ENCODE peak calls at places on chromosomes 12 and 14, in ten cellular contexts. E, O, P, S, R, G, W, L, Z and T are unnamed samples. For H3K9me3, the result is how much of the 10 kb centered on the place peaks cover.

GRCh38 chr12:51507188-51507587 is 82.6 kb downstream of the SLC4A8 start:
- DNase-seq in E (no peak), O (no peak), P (no peak), S (no peak), R (no peak), G (no peak), W (no peak), L (no peak), Z (no peak), T (no peak)

GRCh38 chr14:66476964-66477363 is 9.2 kb upstream of the CCDC196 start:
- DNase-seq in E (peak), O (no peak), P (no peak), S (no peak), R (peak), G (peak), W (no peak), L (no peak), Z (no peak), T (no peak)

GRCh38 chr12:40344312-40344711 is 119.5 kb downstream of the LRRK2 start:
- DNase-seq in E (no peak), O (no peak), P (no peak), S (no peak), R (no peak), G (no peak), W (no peak), L (no peak), Z (no peak), T (no peak)

GRCh38 chr12:123607756-123608155 is 5.9 kb downstream of the DDX55 start:
- DNase-seq in E (no peak), O (no peak), P (no peak), S (no peak), R (no peak), G (no peak), W (no peak), L (no peak), Z (no peak), T (no peak)

GRCh38 chr14:21902561-21903199 is 229.1 kb upstream of the OR4E1 start:
- DNase-seq in E (peak), O (no peak), P (no peak), S (no peak), R (no peak), G (no peak), W (no peak), L (no peak), Z (no peak), T (no peak)

GRCh38 chr12:1350934-1351240 is 243.5 kb downstream of the FBXL14 start:
- DNase-seq in E (no peak), O (no peak), P (no peak), S (no peak), R (no peak), G (no peak), W (no peak), L (no peak), Z (no peak), T (no peak)

GRCh38 chr12:4118017-4118510 is 155.5 kb upstream of the CCND2 start:
- DNase-seq in E (no peak), O (no peak), P (peak), S (no peak), R (peak), G (no peak), W (peak), L (no peak), Z (peak), T (no peak)

GRCh38 chr12:2003676-2004112 is 563 bp downstream of the DCP1B start:
- DNase-seq in E (no peak), O (no peak), P (no peak), S (no peak), R (peak), G (no peak), W (no peak), L (no peak), Z (no peak), T (no peak)

GRCh38 chr14:67673451-67673850 is 981 bp downstream of the VTI1B start:
- DNase-seq in E (peak), O (no peak), P (no peak), S (no peak), R (no peak), G (no peak), W (no peak), L (no peak), Z (no peak), T (no peak)

GRCh38 chr14:100146548-100147091 is 12.8 kb downstream of the DEGS2 start:
- DNase-seq in E (no peak), O (no peak), P (no peak), S (no peak), R (no peak), G (no peak), W (no peak), L (no peak), Z (no peak), T (no peak)

GRCh38 chr14:92441751-92442477 is 71.7 kb upstream of the RIN3 start:
- DNase-seq in E (no peak), O (no peak), P (no peak), S (no peak), R (no peak), G (no peak), W (no peak), L (no peak), Z (no peak), T (no peak)

GRCh38 chr12:82757611-82758010 is 70.9 kb downstream of the TMTC2 start:
- DNase-seq in E (no peak), O (no peak), P (no peak), S (no peak), R (no peak), G (no peak), W (no peak), L (no peak), Z (no peak), T (no peak)

GRCh38 chr14:94367347-94367746 is 21.1 kb downstream of the SERPINA1 start:
- DNase-seq in E (no peak), O (no peak), P (no peak), S (peak), R (no peak), G (no peak), W (no peak), L (no peak), Z (no peak), T (no peak)

GRCh38 chr14:50772361-50772760 is 58.6 kb downstream of the NIN start:
- DNase-seq in E (no peak), O (no peak), P (no peak), S (no peak), R (peak), G (no peak), W (no peak), L (no peak), Z (no peak), T (no peak)

GRCh38 chr12:115758886-115759620 is 518.4 kb downstream of the MED13L start:
- DNase-seq in E (no peak), O (peak), P (no peak), S (no peak), R (peak), G (no peak), W (no peak), L (no peak), Z (no peak), T (no peak)

GRCh38 chr14:74213907-74214803 is 25.1 kb upstream of the VSX2 start:
- DNase-seq in E (no peak), O (peak), P (no peak), S (no peak), R (no peak), G (no peak), W (no peak), L (no peak), Z (no peak), T (no peak)

GRCh38 chr14:51643137-51643536 is 8.6 kb upstream of the FRMD6 start:
- DNase-seq in E (no peak), O (no peak), P (no peak), S (no peak), R (peak), G (no peak), W (no peak), L (no peak), Z (no peak), T (no peak)

GRCh38 chr12:6775185-6775770 is 3.0 kb downstream of the LAG3 start:
- DNase-seq in E (no peak), O (no peak), P (no peak), S (no peak), R (no peak), G (no peak), W (no peak), L (no peak), Z (no peak), T (no peak)

GRCh38 chr12:81888961-81889360 is 129.8 kb upstream of the PPFIA2 start:
- DNase-seq in E (no peak), O (peak), P (no peak), S (no peak), R (no peak), G (no peak), W (no peak), L (no peak), Z (no peak), T (no peak)

GRCh38 chr14:31943217-31943616 is 133.9 kb upstream of the ARHGAP5 start:
- DNase-seq in E (no peak), O (no peak), P (no peak), S (no peak), R (no peak), G (no peak), W (no peak), L (no peak), Z (no peak), T (no peak)

GRCh38 chr12:10867381-10867780 is 16.7 kb downstream of the PRH1 start:
- DNase-seq in E (no peak), O (no peak), P (no peak), S (no peak), R (no peak), G (no peak), W (no peak), L (no peak), Z (no peak), T (no peak)

GRCh38 chr12:15897433-15897832 is 13.7 kb upstream of the DERA start:
- DNase-seq in E (no peak), O (no peak), P (no peak), S (no peak), R (no peak), G (no peak), W (no peak), L (no peak), Z (no peak), T (no peak)

GRCh38 chr12:79194595-79194994 is 330.0 kb downstream of the SYT1 start:
- DNase-seq in E (no peak), O (no peak), P (no peak), S (no peak), R (peak), G (no peak), W (no peak), L (no peak), Z (no peak), T (no peak)

GRCh38 chr14:105830171-105830570 is 303.8 kb downstream of the TMEM121 start:
- DNase-seq in E (no peak), O (no peak), P (no peak), S (no peak), R (no peak), G (no peak), W (no peak), L (no peak), Z (no peak), T (no peak)

GRCh38 chr12:49553512-49554088 is 14.3 kb downstream of the MCRS1 start:
- DNase-seq in E (peak), O (peak), P (no peak), S (no peak), R (no peak), G (peak), W (no peak), L (no peak), Z (no peak), T (no peak)

GRCh38 chr12:29627221-29627620 is 129.7 kb upstream of the OVCH1 start:
- DNase-seq in E (no peak), O (no peak), P (no peak), S (no peak), R (no peak), G (no peak), W (no peak), L (no peak), Z (no peak), T (no peak)

GRCh38 chr12:71230542-71230941 is 72.7 kb upstream of the TSPAN8 start:
- DNase-seq in E (no peak), O (no peak), P (no peak), S (no peak), R (no peak), G (no peak), W (no peak), L (no peak), Z (no peak), T (no peak)

GRCh38 chr12:52360663-52361271 is 6.5 kb downstream of the KRT85 start:
- DNase-seq in E (no peak), O (no peak), P (no peak), S (no peak), R (no peak), G (no peak), W (no peak), L (no peak), Z (no peak), T (no peak)

GRCh38 chr12:122643207-122643805 is 59.9 kb downstream of the HCAR2 start:
- DNase-seq in E (no peak), O (peak), P (no peak), S (no peak), R (no peak), G (no peak), W (no peak), L (no peak), Z (no peak), T (no peak)

GRCh38 chr12:4031703-4032291 is 158.6 kb upstream of the PARP11 start:
- DNase-seq in E (peak), O (no peak), P (peak), S (peak), R (no peak), G (no peak), W (peak), L (peak), Z (peak), T (no peak)

GRCh38 chr12:90084018-90084417 is 375.4 kb upstream of the ATP2B1 start:
- DNase-seq in E (no peak), O (no peak), P (no peak), S (no peak), R (peak), G (no peak), W (no peak), L (no peak), Z (no peak), T (no peak)

GRCh38 chr14:29858299-29858698 is 69.3 kb downstream of the PRKD1 start:
- DNase-seq in E (no peak), O (no peak), P (no peak), S (no peak), R (no peak), G (no peak), W (no peak), L (no peak), Z (no peak), T (no peak)
- H3K9me3 ChIP-seq in E (under half), O (under half), P (under half), S (under half), R (under half), G (under half), W (under half), L (under half), Z (under half), T (under half)

DNA sequence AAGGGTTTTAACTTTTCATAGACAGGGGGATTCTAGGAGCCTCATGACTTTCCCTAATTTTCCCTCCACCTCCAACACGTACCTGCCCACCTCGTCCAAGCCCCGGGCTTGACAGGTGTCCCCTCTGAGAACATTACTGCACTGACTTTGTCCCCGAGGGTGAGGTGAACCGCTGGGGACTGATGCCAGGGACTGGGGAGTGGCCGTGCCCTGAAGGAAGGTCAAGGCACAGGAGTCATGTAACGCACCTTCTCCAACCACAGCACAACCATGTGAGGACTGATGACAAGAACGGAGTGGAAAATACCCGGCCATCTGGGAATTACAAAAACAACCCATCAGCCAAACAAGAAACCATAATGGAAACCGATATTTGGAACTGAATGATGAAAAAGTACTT is 214.7 kb upstream of the C14orf180 start:
- DNase-seq in E (no peak), O (no peak), P (no peak), S (peak), R (no peak), G (no peak), W (no peak), L (no peak), Z (no peak), T (no peak)
- H3K9me3 ChIP-seq in E (under half), O (under half), P (under half), S (under half), R (under half), G (under half), W (under half), L (under half), Z (under half), T (under half)

GRCh38 chr14:38127356-38127755 is 80.3 kb upstream of the SSTR1 start:
- DNase-seq in E (no peak), O (no peak), P (no peak), S (no peak), R (no peak), G (no peak), W (no peak), L (no peak), Z (no peak), T (no peak)
- H3K9me3 ChIP-seq in E (under half), O (under half), P (under half), S (under half), R (under half), G (under half), W (under half), L (under half), Z (under half), T (under half)

GRCh38 chr12:12648284-12648683 is 36.6 kb downstream of the CREBL2 start:
- DNase-seq in E (no peak), O (no peak), P (no peak), S (no peak), R (no peak), G (no peak), W (no peak), L (no peak), Z (no peak), T (no peak)
- H3K9me3 ChIP-seq in E (under half), O (under half), P (under half), S (under half), R (under half), G (under half), W (under half), L (under half), Z (under half), T (under half)

GRCh38 chr12:109996483-109996853 is 300 bp upstream of the GIT2 start:
- DNase-seq in E (no peak), O (no peak), P (no peak), S (no peak), R (no peak), G (no peak), W (no peak), L (no peak), Z (no peak), T (no peak)

GRCh38 chr12:109998904-109999648 is at the start of gene ANKRD13A:
- DNase-seq in E (peak), O (peak), P (peak), S (peak), R (peak), G (peak), W (peak), L (peak), Z (peak), T (peak)

GRCh38 chr12:109995703-109996482 is at the start of gene GIT2:
- DNase-seq in E (peak), O (peak), P (peak), S (peak), R (peak), G (peak), W (peak), L (peak), Z (peak), T (peak)

GRCh38 chr12:109998241-109998903 is 858 bp upstream of the ANKRD13A start:
- DNase-seq in E (peak), O (no peak), P (no peak), S (no peak), R (no peak), G (no peak), W (no peak), L (no peak), Z (no peak), T (no peak)

DNA sequence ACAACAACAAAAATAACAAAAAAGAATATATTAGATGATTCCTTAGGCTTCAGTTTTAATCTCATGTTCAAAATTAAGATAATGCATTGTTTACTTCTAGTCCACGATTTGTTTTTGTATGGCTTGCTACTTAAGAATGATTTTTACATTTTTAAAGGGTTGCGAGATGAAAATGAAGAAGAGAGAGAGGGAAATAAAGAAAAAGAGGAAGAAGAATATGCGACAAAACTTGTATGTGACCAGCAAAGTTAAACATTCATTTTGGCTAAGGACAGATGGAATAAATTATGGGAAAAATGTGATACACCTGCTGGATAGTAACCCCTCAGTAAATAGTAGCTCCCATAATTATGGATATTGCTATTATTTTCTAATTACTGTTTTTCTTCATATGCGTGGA is 1.2 kb upstream of the GIT2 start:
- DNase-seq in E (no peak), O (no peak), P (no peak), S (no peak), R (no peak), G (no peak), W (no peak), L (no peak), Z (no peak), T (no peak)
- H3K9me3 ChIP-seq in E (under half), O (under half), P (under half), S (under half), R (under half), G (under half), W (under half), L (under half), Z (under half), T (under half)

GRCh38 chr14:65421201-65421981 is 8.9 kb downstream of the FUT8 start:
- DNase-seq in E (no peak), O (peak), P (no peak), S (no peak), R (no peak), G (no peak), W (no peak), L (no peak), Z (no peak), T (no peak)

GRCh38 chr14:65425885-65426284 is 13.4 kb downstream of the FUT8 start:
- DNase-seq in E (no peak), O (no peak), P (no peak), S (no peak), R (no peak), G (no peak), W (no peak), L (no peak), Z (no peak), T (no peak)

GRCh38 chr14:65422093-65422834 is 9.7 kb downstream of the FUT8 start:
- DNase-seq in E (peak), O (no peak), P (no peak), S (no peak), R (no peak), G (no peak), W (no peak), L (no peak), Z (no peak), T (no peak)

GRCh38 chr14:65423986-65424385 is 11.5 kb downstream of the FUT8 start:
- DNase-seq in E (no peak), O (no peak), P (no peak), S (no peak), R (no peak), G (no peak), W (no peak), L (no peak), Z (no peak), T (no peak)

DNA sequence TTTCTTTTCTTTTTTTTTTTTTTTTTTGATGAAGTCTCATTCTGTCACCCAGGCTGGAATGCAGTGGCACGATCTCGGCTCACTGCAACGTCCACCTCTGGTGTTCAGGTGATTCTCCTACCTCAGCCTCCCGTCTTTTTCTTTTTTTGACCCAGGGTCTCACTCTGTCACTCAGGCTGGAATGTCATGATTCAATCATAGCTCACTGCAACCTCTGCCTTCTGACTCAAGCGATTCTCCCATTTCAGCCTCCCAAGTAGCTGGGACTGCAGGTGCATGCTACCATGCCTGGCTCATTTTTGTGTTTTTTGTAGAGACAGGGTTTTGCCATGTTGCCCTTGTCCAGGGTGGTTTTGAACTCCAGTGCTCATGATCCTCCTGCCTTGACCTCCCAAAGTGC is 12.0 kb downstream of the FUT8 start:
- DNase-seq in E (no peak), O (no peak), P (no peak), S (no peak), R (no peak), G (no peak), W (no peak), L (no peak), Z (no peak), T (no peak)
- H3K9me3 ChIP-seq in E (under half), O (under half), P (under half), S (under half), R (under half), G (under half), W (under half), L (under half), Z (under half), T (under half)